ENCODE peak calls at places on chromosome 11, in four cellular contexts. Y is A549; E is activated effector memory CD4-positive, alpha-beta T cell treated with anti-CD3 and anti-CD28 coated beads, Interleukin-2, amount 50 U/mL, for 16 hours; G is kidney tubule cell. O is an unnamed sample.

GRCh38 chr11:1053121-1053901 is 16.8 kb upstream of the MUC6 start:
- DNase-seq in Y (no peak), G (no peak), E (peak), O (no peak)

GRCh38 chr11:518463-519202 is 11.6 kb upstream of the RNH1 start:
- DNase-seq in G (peak), Y (peak), E (peak), O (peak)

GRCh38 chr11:4038973-4039372 is 55.6 kb upstream of the RRM1 start:
- DNase-seq in Y (no peak), E (no peak), G (peak), O (peak)

GRCh38 chr11:93986716-93987115 is 34.4 kb upstream of the HEPHL1 start:
- DNase-seq in G (peak), Y (peak), E (no peak), O (peak)

GRCh38 chr11:86632499-86633269 is 39.7 kb downstream of the ME3 start:
- DNase-seq in Y (peak), G (peak), E (no peak), O (peak)

GRCh38 chr11:92941676-92942571 is 27.5 kb upstream of the MTNR1B start:
- DNase-seq in Y (peak), G (peak), E (no peak), O (peak)

GRCh38 chr11:58057481-58057880 is 26.7 kb downstream of the OR6Q1 start:
- DNase-seq in E (no peak), Y (no peak), G (peak), O (no peak)

GRCh38 chr11:116502641-116503061 is 270.1 kb downstream of the BUD13 start:
- DNase-seq in G (no peak), E (no peak), Y (no peak), O (no peak)

GRCh38 chr11:45625611-45626010 is 39.8 kb downstream of the CHST1 start:
- DNase-seq in E (no peak), Y (no peak), G (no peak), O (no peak)

GRCh38 chr11:113574171-113574570 is 99.0 kb upstream of the DRD2 start:
- DNase-seq in E (no peak), Y (no peak), G (no peak), O (no peak)

GRCh38 chr11:121464352-121464946 is 11.7 kb upstream of the SORL1-AS1 start:
- DNase-seq in E (peak), G (peak), Y (peak), O (peak)

GRCh38 chr11:59556883-59557205 is 45.5 kb downstream of the OR4D9 start:
- DNase-seq in Y (peak), E (no peak), G (no peak), O (peak)

GRCh38 chr11:107014871-107015270 is 3.4 kb downstream of the GUCY1A2 start:
- DNase-seq in Y (no peak), E (no peak), G (no peak), O (peak)

GRCh38 chr11:124920870-124921609 is 2.0 kb downstream of the HEPN1 start:
- DNase-seq in Y (peak), E (peak), G (peak), O (peak)

GRCh38 chr11:24253237-24253760 is 243.6 kb upstream of the LUZP2 start:
- DNase-seq in G (no peak), Y (no peak), E (no peak), O (no peak)

GRCh38 chr11:2516276-2517015 is 71.6 kb downstream of the KCNQ1 start:
- DNase-seq in Y (no peak), G (no peak), E (peak), O (no peak)